ENCODE peak calls at places on chromosomes 12 and 14, in five cellular contexts. One of them, this sample, is unnamed.

GRCh38 chr12:64457036-64457435 is 5.1 kb downstream of the TBK1 start:
- DNase-seq in sigmoid colon: no peak
- DNase-seq in NCI-H510A treated with DMSO at 0.1 percent for 48 hours: no peak
- DNase-seq in lower leg skin: peak
- DNase-seq in fibroblast of the conjunctiva: no peak
- DNase-seq in this sample: no peak

GRCh38 chr14:104144911-104145825 is 6.8 kb downstream of the KIF26A start:
- DNase-seq in lower leg skin: no peak
- DNase-seq in NCI-H510A treated with DMSO at 0.1 percent for 48 hours: no peak
- DNase-seq in fibroblast of the conjunctiva: no peak
- DNase-seq in sigmoid colon: peak
- DNase-seq in this sample: no peak

GRCh38 chr12:623865-624372 is 39.3 kb downstream of the NINJ2 start:
- DNase-seq in NCI-H510A treated with DMSO at 0.1 percent for 48 hours: no peak
- DNase-seq in lower leg skin: no peak
- DNase-seq in sigmoid colon: no peak
- DNase-seq in fibroblast of the conjunctiva: no peak
- DNase-seq in this sample: no peak

GRCh38 chr12:40020261-40020691 is 85.6 kb downstream of the SLC2A13 start:
- DNase-seq in fibroblast of the conjunctiva: no peak
- DNase-seq in lower leg skin: no peak
- DNase-seq in NCI-H510A treated with DMSO at 0.1 percent for 48 hours: no peak
- DNase-seq in sigmoid colon: no peak
- DNase-seq in this sample: no peak

GRCh38 chr12:46659844-46660243 is 166.0 kb downstream of the SLC38A4 start:
- DNase-seq in sigmoid colon: no peak
- DNase-seq in NCI-H510A treated with DMSO at 0.1 percent for 48 hours: no peak
- DNase-seq in fibroblast of the conjunctiva: no peak
- DNase-seq in lower leg skin: no peak
- DNase-seq in this sample: no peak

GRCh38 chr12:5220835-5221234 is 177.2 kb downstream of the KCNA5 start:
- DNase-seq in fibroblast of the conjunctiva: no peak
- DNase-seq in lower leg skin: no peak
- DNase-seq in NCI-H510A treated with DMSO at 0.1 percent for 48 hours: no peak
- DNase-seq in sigmoid colon: no peak
- DNase-seq in this sample: no peak

GRCh38 chr14:78519863-78520262 is 349.7 kb downstream of the NRXN3 start:
- DNase-seq in sigmoid colon: no peak
- DNase-seq in lower leg skin: no peak
- DNase-seq in NCI-H510A treated with DMSO at 0.1 percent for 48 hours: no peak
- DNase-seq in fibroblast of the conjunctiva: no peak
- DNase-seq in this sample: no peak

GRCh38 chr12:39623919-39624318 is 4.3 kb upstream of the ABCD2 start:
- DNase-seq in NCI-H510A treated with DMSO at 0.1 percent for 48 hours: no peak
- DNase-seq in sigmoid colon: no peak
- DNase-seq in fibroblast of the conjunctiva: no peak
- DNase-seq in lower leg skin: no peak
- DNase-seq in this sample: no peak

GRCh38 chr12:52903285-52903854 is 1.5 kb downstream of the KRT8 start:
- DNase-seq in NCI-H510A treated with DMSO at 0.1 percent for 48 hours: peak
- DNase-seq in fibroblast of the conjunctiva: peak
- DNase-seq in lower leg skin: peak
- DNase-seq in sigmoid colon: peak
- DNase-seq in this sample: peak

GRCh38 chr12:4039927-4040326 is 166.7 kb upstream of the PARP11 start:
- DNase-seq in NCI-H510A treated with DMSO at 0.1 percent for 48 hours: no peak
- DNase-seq in sigmoid colon: no peak
- DNase-seq in fibroblast of the conjunctiva: no peak
- DNase-seq in lower leg skin: no peak
- DNase-seq in this sample: no peak

GRCh38 chr14:73717998-73718741 is 4.0 kb upstream of the PNMA1 start:
- DNase-seq in sigmoid colon: peak
- DNase-seq in NCI-H510A treated with DMSO at 0.1 percent for 48 hours: no peak
- DNase-seq in fibroblast of the conjunctiva: no peak
- DNase-seq in lower leg skin: no peak
- DNase-seq in this sample: no peak

GRCh38 chr12:91139264-91139663 is 28.0 kb upstream of the LUM start:
- DNase-seq in fibroblast of the conjunctiva: no peak
- DNase-seq in NCI-H510A treated with DMSO at 0.1 percent for 48 hours: no peak
- DNase-seq in sigmoid colon: no peak
- DNase-seq in lower leg skin: no peak
- DNase-seq in this sample: no peak

GRCh38 chr14:89648510-89648909 is 231.5 kb upstream of the FOXN3 start:
- DNase-seq in fibroblast of the conjunctiva: no peak
- DNase-seq in sigmoid colon: no peak
- DNase-seq in lower leg skin: no peak
- DNase-seq in NCI-H510A treated with DMSO at 0.1 percent for 48 hours: no peak
- DNase-seq in this sample: no peak

GRCh38 chr14:65703996-65704395 is 291.5 kb downstream of the FUT8 start:
- DNase-seq in fibroblast of the conjunctiva: no peak
- DNase-seq in NCI-H510A treated with DMSO at 0.1 percent for 48 hours: no peak
- DNase-seq in sigmoid colon: no peak
- DNase-seq in lower leg skin: no peak
- DNase-seq in this sample: peak

GRCh38 chr14:104802120-104802912 is 1.4 kb downstream of the ZBTB42 start:
- DNase-seq in fibroblast of the conjunctiva: no peak
- DNase-seq in sigmoid colon: no peak
- DNase-seq in lower leg skin: no peak
- DNase-seq in NCI-H510A treated with DMSO at 0.1 percent for 48 hours: no peak
- DNase-seq in this sample: no peak

GRCh38 chr14:68689426-68689825 is 103.4 kb downstream of the ZFP36L1 start:
- DNase-seq in fibroblast of the conjunctiva: no peak
- DNase-seq in sigmoid colon: no peak
- DNase-seq in lower leg skin: no peak
- DNase-seq in NCI-H510A treated with DMSO at 0.1 percent for 48 hours: no peak
- DNase-seq in this sample: no peak

GRCh38 chr14:68230941-68231717 is 411.6 kb downstream of the RAD51B start:
- DNase-seq in lower leg skin: no peak
- DNase-seq in NCI-H510A treated with DMSO at 0.1 percent for 48 hours: no peak
- DNase-seq in sigmoid colon: no peak
- DNase-seq in fibroblast of the conjunctiva: peak
- DNase-seq in this sample: no peak

GRCh38 chr12:51926064-51926632 is 18.8 kb downstream of the ACVRL1 start:
- DNase-seq in sigmoid colon: no peak
- DNase-seq in fibroblast of the conjunctiva: no peak
- DNase-seq in lower leg skin: no peak
- DNase-seq in NCI-H510A treated with DMSO at 0.1 percent for 48 hours: no peak
- DNase-seq in this sample: no peak

This sample was measured in AG08395.